ENCODE peak calls at places on chromosomes 13 and 19, in six cellular contexts. B, R, V, W, H and G are unnamed samples.

GRCh38 chr19:7294571-7295212 is 478 bp upstream of the INSR start:
- DNase-seq in H (peak), W (peak), R (no peak), B (peak), V (no peak), G (peak)

GRCh38 chr19:29285878-29286277 is 72.9 kb upstream of the UQCRFS1 start:
- DNase-seq in H (no peak), V (no peak), B (no peak), W (no peak), R (no peak), G (no peak)

GRCh38 chr13:37403776-37404497 is 194.6 kb downstream of the POSTN start:
- DNase-seq in H (no peak), V (no peak), W (no peak), B (no peak), R (peak), G (no peak)

GRCh38 chr19:56383826-56384605 is 9.3 kb downstream of the ZNF582 start:
- DNase-seq in B (no peak), V (no peak), R (no peak), W (no peak), H (no peak), G (no peak)

GRCh38 chr13:51066091-51066831 is 44.8 kb downstream of the C13orf42 start:
- DNase-seq in R (no peak), H (peak), B (no peak), W (peak), V (no peak), G (peak)

GRCh38 chr19:48812094-48812929 is 1.5 kb upstream of the BCAT2 start:
- DNase-seq in W (peak), R (no peak), H (peak), B (peak), V (peak), G (peak)

GRCh38 chr13:93942016-93942415 is 537.5 kb downstream of the DCT start:
- DNase-seq in R (no peak), W (no peak), V (no peak), B (no peak), H (no peak), G (no peak)

GRCh38 chr13:67230774-67231480 is 791 bp upstream of the PCDH9 start:
- DNase-seq in B (peak), H (peak), V (peak), R (peak), W (peak), G (peak)

GRCh38 chr19:53045536-53045935 is 996 bp downstream of the ERVV-2 start:
- DNase-seq in W (no peak), V (no peak), B (no peak), R (no peak), H (no peak), G (no peak)

GRCh38 chr19:48659768-48660167 is 13.0 kb downstream of the NTN5 start:
- DNase-seq in W (no peak), B (no peak), V (no peak), H (no peak), R (no peak), G (peak)

GRCh38 chr19:44988896-44989563 is 12.2 kb upstream of the RELB start:
- DNase-seq in H (no peak), W (peak), V (peak), B (peak), R (no peak), G (peak)

GRCh38 chr19:57078802-57079201 is 41.0 kb upstream of the USP29 start:
- DNase-seq in B (no peak), W (no peak), H (no peak), R (no peak), V (no peak), G (no peak)

GRCh38 chr13:99353836-99354235 is 46.6 kb upstream of the GPR183 start:
- DNase-seq in H (no peak), R (no peak), W (no peak), V (no peak), B (no peak), G (no peak)

GRCh38 chr19:3344608-3345598 is 21.5 kb upstream of the NFIC start:
- DNase-seq in V (no peak), B (no peak), W (no peak), H (no peak), R (no peak), G (no peak)

GRCh38 chr13:32984857-32985626 is 31.2 kb upstream of the KL start:
- DNase-seq in H (peak), W (no peak), R (no peak), B (no peak), V (no peak), G (peak)

GRCh38 chr13:87444135-87444534 is 227.0 kb upstream of the SLITRK5 start:
- DNase-seq in W (no peak), H (no peak), V (no peak), R (no peak), B (peak), G (peak)

GRCh38 chr13:89925107-89925506 is 1422.4 kb upstream of the MIR17HG start:
- DNase-seq in R (no peak), B (no peak), V (no peak), W (no peak), H (no peak), G (peak)

GRCh38 chr13:102260256-102260655 is 141.6 kb downstream of the FGF14 start:
- DNase-seq in R (no peak), H (no peak), B (no peak), W (no peak), V (no peak), G (no peak)

GRCh38 chr19:41702208-41702651 is 6.2 kb upstream of the CEACAM5 start:
- DNase-seq in W (no peak), B (no peak), H (no peak), R (peak), V (no peak), G (no peak)

GRCh38 chr19:42360787-42361544 is 29.1 kb downstream of the CNFN start:
- DNase-seq in V (no peak), H (no peak), W (no peak), R (no peak), B (no peak), G (no peak)

GRCh38 chr13:45120967-45121366 is 657 bp downstream of the GTF2F2 start:
- DNase-seq in R (no peak), V (no peak), B (no peak), W (no peak), H (no peak), G (peak)

GRCh38 chr19:4910594-4911273 is 1.4 kb downstream of the UHRF1 start:
- DNase-seq in R (no peak), B (no peak), W (peak), H (no peak), V (no peak), G (peak)

DNA sequence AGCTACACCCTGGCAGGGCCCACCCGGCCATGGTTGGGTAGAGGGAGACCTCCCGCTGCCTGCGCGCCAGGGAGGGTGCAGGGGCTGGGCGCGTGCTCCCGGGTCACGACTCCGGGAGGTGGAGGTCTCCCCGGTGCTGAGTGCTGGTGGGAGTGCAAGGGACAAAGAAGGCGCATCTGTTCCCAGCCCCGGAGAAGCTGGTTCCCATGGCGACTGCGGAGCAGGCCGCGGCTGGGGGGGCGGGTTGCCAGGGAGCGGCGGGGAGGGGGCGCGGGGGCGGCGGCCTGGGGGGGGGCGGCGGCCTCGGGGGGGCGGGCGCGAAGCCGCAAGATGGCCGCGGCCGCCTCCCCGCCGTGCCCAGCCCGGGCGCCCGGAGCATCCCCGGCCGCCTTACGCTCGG is 1.2 kb downstream of the CBARP start:
- DNase-seq in R (no peak), W (no peak), B (no peak), V (no peak), H (no peak), G (no peak)
- H3K4me3 ChIP-seq in R (peak), W (peak), B (no peak), V (no peak), H (peak), G (no peak)

GRCh38 chr13:31442605-31443004 is 242.8 kb downstream of the B3GLCT start:
- DNase-seq in H (no peak), R (no peak), B (no peak), V (no peak), W (no peak), G (no peak)
- TF ChIP-seq CTCF in H (no peak), R (no peak), B (no peak), V (no peak), W (no peak), G (no peak)

DNA sequence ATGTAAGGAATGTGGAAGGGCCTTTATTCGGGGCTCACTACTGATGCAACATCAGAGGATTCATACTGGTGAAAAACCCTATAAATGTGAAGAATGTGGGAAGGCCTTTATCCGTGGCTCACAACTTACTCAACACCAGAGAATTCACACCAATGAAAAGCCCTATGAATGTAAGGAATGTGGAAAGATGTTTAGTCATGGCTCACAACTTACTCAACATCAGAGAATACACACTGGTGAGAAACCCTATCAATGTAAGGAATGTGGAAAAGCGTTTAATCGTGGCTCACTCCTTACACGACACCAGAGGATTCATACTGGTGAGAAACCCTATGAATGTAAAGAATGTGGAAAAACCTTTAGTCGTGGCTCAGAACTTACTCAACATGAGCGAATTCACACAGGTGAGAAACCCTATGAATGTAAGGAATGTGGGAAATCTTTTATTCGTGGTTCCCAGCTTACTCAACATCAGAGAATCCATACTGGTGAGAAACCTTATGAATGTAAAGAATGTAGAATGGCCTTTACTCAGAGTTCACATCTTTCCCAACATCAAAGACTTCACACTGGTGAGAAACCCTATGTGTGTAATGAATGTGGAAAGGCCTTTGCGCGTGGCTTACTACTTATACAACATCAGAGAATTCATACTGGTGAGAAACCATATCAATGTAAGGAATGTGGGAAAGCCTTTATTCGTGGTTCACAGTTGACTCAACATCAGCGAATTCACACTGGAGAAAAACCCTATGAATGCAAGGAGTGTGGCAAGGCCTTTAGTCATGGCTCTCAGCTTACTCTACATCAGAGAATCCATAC is 44.3 kb downstream of the ZNF585A start:
- DNase-seq in H (no peak), R (no peak), B (no peak), V (no peak), W (no peak), G (no peak)
- H3K4me3 ChIP-seq in H (no peak), R (no peak), B (no peak), V (no peak), W (no peak), G (no peak)

GRCh38 chr13:91245283-91245682 is 102.2 kb upstream of the MIR17HG start:
- DNase-seq in V (no peak), R (no peak), H (no peak), B (no peak), W (no peak), G (no peak)

GRCh38 chr13:91238036-91238435 is 109.5 kb upstream of the MIR17HG start:
- DNase-seq in B (no peak), V (no peak), R (no peak), W (no peak), H (no peak), G (peak)

GRCh38 chr13:91240341-91240740 is 107.1 kb upstream of the MIR17HG start:
- DNase-seq in W (no peak), B (no peak), V (no peak), R (no peak), H (no peak), G (no peak)

GRCh38 chr13:91241249-91241648 is 106.2 kb upstream of the MIR17HG start:
- DNase-seq in W (no peak), R (no peak), V (no peak), H (no peak), B (no peak), G (no peak)

DNA sequence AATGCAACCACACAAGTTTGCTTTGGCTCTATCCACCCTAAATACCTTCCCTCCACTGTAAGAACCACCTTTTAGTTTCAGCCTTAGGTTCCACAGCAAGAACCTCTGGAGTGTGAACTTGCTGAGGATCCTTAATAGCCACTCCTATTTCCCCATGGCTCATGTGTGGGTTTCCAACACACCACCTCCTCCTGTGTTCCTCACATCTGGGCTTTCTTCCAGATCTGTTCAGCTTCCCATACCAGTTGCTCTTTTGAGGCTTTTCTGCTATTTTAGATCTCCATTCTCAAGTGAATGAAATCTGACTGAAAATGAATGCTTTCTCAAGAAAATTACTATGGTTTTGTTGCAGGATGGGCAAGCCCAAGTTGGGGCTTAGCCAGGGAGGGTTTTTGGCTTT is 104.8 kb upstream of the MIR17HG start:
- DNase-seq in W (no peak), R (no peak), B (no peak), H (no peak), V (no peak), G (no peak)
- TF ChIP-seq CTCF in W (no peak), R (no peak), B (no peak), H (no peak), V (no peak), G (no peak)

GRCh38 chr13:61415749-61416148 is at the start of gene PCDH20:
- DNase-seq in W (no peak), V (no peak), B (no peak), H (no peak), R (no peak), G (no peak)
- H3K4me3 ChIP-seq in W (peak), V (no peak), B (peak), H (peak), R (no peak), G (no peak)

GRCh38 chr13:110869231-110869804 is 45.6 kb downstream of the ANKRD10 start:
- DNase-seq in V (no peak), B (no peak), H (no peak), W (peak), R (no peak), G (no peak)

GRCh38 chr13:110868631-110869165 is 46.2 kb downstream of the ANKRD10 start:
- DNase-seq in V (no peak), H (no peak), W (no peak), B (no peak), R (no peak), G (no peak)

GRCh38 chr13:110867380-110867779 is 47.5 kb downstream of the ANKRD10 start:
- DNase-seq in W (no peak), R (no peak), B (no peak), H (no peak), V (no peak), G (no peak)

GRCh38 chr13:110872034-110872767 is 42.7 kb downstream of the ANKRD10 start:
- DNase-seq in H (no peak), R (no peak), W (no peak), B (no peak), V (no peak), G (no peak)

DNA sequence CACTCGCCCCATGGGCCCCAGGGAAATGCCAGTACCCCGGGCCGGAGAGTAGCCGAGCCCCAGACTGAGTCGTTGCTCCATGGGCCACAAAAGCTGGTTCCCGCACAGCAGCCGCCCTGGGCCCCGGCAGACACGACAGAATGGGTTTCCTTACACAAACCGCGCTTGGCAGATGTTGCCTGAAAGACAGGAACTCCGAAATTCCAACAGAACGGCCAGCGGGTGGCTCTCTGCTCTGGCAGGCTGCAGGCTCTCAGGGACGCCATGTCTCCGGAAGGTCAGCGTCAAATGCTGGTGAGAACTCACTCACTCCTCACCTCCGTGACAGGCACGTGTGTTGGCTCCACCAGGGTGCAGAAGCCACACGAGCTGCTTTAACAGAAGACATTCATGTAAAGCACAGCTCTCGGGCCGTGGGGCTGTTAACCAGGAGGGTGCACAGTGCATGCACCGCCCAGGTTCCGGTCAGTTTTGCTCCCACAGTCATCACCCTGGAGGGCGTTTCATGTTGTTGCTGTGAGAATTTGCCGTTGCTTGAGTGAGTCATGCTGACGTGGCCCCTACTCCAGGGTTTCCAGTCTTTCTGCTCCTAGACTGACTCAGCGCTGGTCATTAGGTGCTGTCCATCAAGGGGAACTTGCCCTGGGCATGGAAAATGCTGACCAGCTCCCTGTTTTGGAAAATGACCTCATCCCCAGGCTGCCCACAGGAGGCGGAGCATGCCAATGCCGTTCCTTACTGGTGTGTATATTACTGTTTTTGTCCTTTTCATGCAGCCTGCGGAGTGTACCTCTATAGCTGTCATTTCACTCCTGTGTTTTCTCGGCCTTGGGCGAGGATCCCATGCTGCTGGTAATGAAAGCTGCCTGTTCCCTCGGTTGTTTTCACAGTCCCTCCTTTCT is 44.8 kb downstream of the ANKRD10 start:
- DNase-seq in R (peak), B (no peak), V (no peak), H (peak), W (peak), G (no peak)
- TF ChIP-seq CTCF in R (no peak), B (no peak), V (no peak), H (no peak), W (peak), G (no peak)

DNA sequence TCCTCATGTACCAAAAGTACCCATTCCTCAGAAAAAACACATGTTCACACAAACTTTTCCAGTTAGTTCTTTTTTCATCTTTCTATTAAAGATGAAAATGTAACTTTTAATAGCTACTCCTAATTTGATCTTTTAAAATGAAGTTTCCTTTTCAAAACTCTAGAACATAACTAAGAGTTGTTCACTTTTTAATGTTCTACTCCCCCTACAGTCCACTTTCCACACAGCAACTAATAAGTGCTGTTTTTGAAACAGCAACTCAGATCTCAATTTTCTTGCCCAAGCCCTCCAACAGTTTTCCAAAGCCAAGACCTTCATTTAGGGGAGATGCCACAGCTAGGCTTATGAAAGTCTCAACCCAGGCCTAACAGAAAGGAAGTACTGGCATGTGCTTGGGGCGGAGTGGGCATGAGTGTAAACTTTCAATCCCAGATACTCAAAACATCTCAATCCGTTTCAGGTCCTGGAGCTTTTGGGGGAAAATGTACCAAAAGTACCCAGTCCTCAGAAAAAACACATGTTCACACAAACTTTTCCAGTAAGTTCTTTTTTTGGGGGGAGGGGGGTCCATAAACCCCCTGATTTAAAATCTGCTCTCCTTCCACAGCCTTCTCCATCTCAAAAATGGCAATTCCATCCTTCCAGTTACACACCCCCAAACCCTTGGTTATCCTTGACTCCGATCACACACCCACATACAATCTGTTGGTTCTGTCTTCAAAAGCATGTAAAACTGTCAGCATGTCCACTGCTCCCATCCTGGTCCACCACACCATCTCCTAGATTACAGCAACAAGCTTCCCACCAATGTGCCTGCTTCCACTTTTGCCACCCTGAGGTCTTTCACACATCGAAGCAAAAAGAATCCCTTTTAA is 2.0 kb downstream of the FBL start:
- DNase-seq in W (no peak), B (peak), R (no peak), V (no peak), H (no peak), G (peak)
- H3K4me3 ChIP-seq in W (no peak), B (peak), R (peak), V (no peak), H (no peak), G (peak)

GRCh38 chr19:8377598-8377997 is 12.6 kb upstream of the RAB11B start:
- DNase-seq in W (no peak), R (no peak), B (no peak), H (no peak), V (no peak), G (no peak)
- TF ChIP-seq CTCF in W (no peak), R (no peak), B (no peak), H (no peak), V (no peak), G (no peak)

GRCh38 chr19:10717054-10717355 is 874 bp upstream of the DNM2 start:
- DNase-seq in V (no peak), B (no peak), W (no peak), R (no peak), H (no peak), G (no peak)
- H3K4me3 ChIP-seq in V (peak), B (peak), W (peak), R (peak), H (peak), G (peak)

GRCh38 chr19:46489445-46490272 is 6.0 kb downstream of the PNMA8B start:
- DNase-seq in W (peak), B (no peak), V (no peak), H (no peak), R (no peak), G (no peak)
- TF ChIP-seq CTCF in W (peak), B (no peak), V (no peak), H (no peak), R (peak), G (no peak)